ENCODE peak calls at places on chromosomes 3 and 15, in four cellular contexts. K is esophagus squamous epithelium, Y is upper lobe of right lung, V is stomach. X is an unnamed sample. For H3K4me1 and H3K27me3, the result is how much of the 10 kb centered on the place peaks cover.

GRCh38 chr3:115989927-115990326 is 366.6 kb downstream of the GAP43 start:
- DNase-seq in K (no peak), Y (no peak), V (no peak), X (no peak)

GRCh38 chr3:88595025-88595424 is 445.3 kb downstream of the C3orf38 start:
- DNase-seq in K (no peak), Y (no peak), V (no peak), X (no peak)

GRCh38 chr3:62793961-62794360 is 81.3 kb downstream of the CADPS start:
- DNase-seq in K (no peak), Y (no peak), V (no peak), X (no peak)

GRCh38 chr15:35437157-35437556 is 108.8 kb downstream of the DPH6 start:
- DNase-seq in K (no peak), Y (no peak), V (no peak), X (no peak)

GRCh38 chr3:43709022-43709421 is 18.3 kb downstream of the ABHD5 start:
- DNase-seq in K (no peak), Y (no peak), V (no peak), X (no peak)

GRCh38 chr3:48419597-48419996 is 10.3 kb downstream of the PLXNB1 start:
- DNase-seq in K (no peak), Y (no peak), V (no peak), X (no peak)

GRCh38 chr15:68188647-68189046 is 16.5 kb downstream of the CALML4 start:
- DNase-seq in K (no peak), Y (no peak), V (no peak), X (no peak)

GRCh38 chr15:89781055-89781454 is 4.9 kb downstream of the MESP2 start:
- DNase-seq in K (no peak), Y (no peak), V (no peak), X (no peak)

GRCh38 chr3:197809356-197810020 is 18.4 kb downstream of the LRCH3 start:
- DNase-seq in K (no peak), Y (no peak), V (no peak), X (no peak)

GRCh38 chr3:118425272-118425837 is 609.3 kb downstream of the IGSF11 start:
- DNase-seq in K (no peak), Y (no peak), V (no peak), X (no peak)

GRCh38 chr15:84910928-84911623 is 26.6 kb downstream of the SLC28A1 start:
- DNase-seq in K (no peak), Y (no peak), V (no peak), X (no peak)

GRCh38 chr3:172314616-172315015 is 133.6 kb downstream of the GHSR start:
- DNase-seq in K (no peak), Y (no peak), V (no peak), X (no peak)

GRCh38 chr3:12405432-12406272 is 78.6 kb upstream of the TSEN2 start:
- DNase-seq in K (peak), Y (peak), V (peak), X (peak)

GRCh38 chr15:62889734-62890505 is 152.6 kb upstream of the TPM1 start:
- DNase-seq in K (no peak), Y (no peak), V (no peak), X (no peak)

GRCh38 chr3:174844746-174845145 is 14.4 kb upstream of the NAALADL2 start:
- DNase-seq in K (no peak), Y (no peak), V (no peak), X (no peak)

GRCh38 chr3:121601212-121601812 is 8.1 kb downstream of the FBXO40 start:
- DNase-seq in K (no peak), Y (no peak), V (no peak), X (no peak)

GRCh38 chr3:3200632-3201212 is 21.2 kb upstream of the CRBN start:
- DNase-seq in K (no peak), Y (no peak), V (peak), X (no peak)

GRCh38 chr3:187185759-187186158 is 11.5 kb upstream of the RTP1 start:
- DNase-seq in K (no peak), Y (no peak), V (no peak), X (no peak)

GRCh38 chr3:71512000-71512399 is 71.5 kb downstream of the FOXP1 start:
- DNase-seq in K (no peak), Y (no peak), V (no peak), X (no peak)

GRCh38 chr15:101115887-101116680 is 135.8 kb downstream of the CHSY1 start:
- DNase-seq in K (no peak), Y (peak), V (no peak), X (peak)

GRCh38 chr3:126539558-126540250 is 15.7 kb downstream of the CHST13 start:
- DNase-seq in K (no peak), Y (peak), V (no peak), X (peak)

GRCh38 chr15:34436126-34436955 is 1.3 kb downstream of the GOLGA8A start:
- DNase-seq in K (no peak), Y (no peak), V (no peak), X (no peak)

GRCh38 chr3:32872487-32873382 is 54.9 kb downstream of the TRIM71 start:
- DNase-seq in K (no peak), Y (peak), V (peak), X (peak)

GRCh38 chr15:76964157-76964556 is 30.8 kb upstream of the PSTPIP1 start:
- DNase-seq in K (no peak), Y (no peak), V (no peak), X (no peak)

GRCh38 chr3:10516835-10517465 is 11.6 kb upstream of the ATP2B2 start:
- DNase-seq in K (no peak), Y (peak), V (no peak), X (no peak)

GRCh38 chr15:52208306-52208946 is 17.2 kb upstream of the GNB5 start:
- DNase-seq in K (peak), Y (no peak), V (peak), X (peak)

GRCh38 chr3:127367593-127367992 is 79.7 kb upstream of the PRR20G start:
- DNase-seq in K (no peak), Y (peak), V (no peak), X (no peak)

GRCh38 chr3:134368751-134369105 is 5.5 kb downstream of the AMOTL2 start:
- DNase-seq in K (no peak), Y (peak), V (no peak), X (no peak)

GRCh38 chr15:89429023-89429422 is 67.4 kb downstream of the RHCG start:
- DNase-seq in K (no peak), Y (no peak), V (no peak), X (no peak)

GRCh38 chr15:94252906-94253305 is 21.5 kb downstream of the MCTP2 start:
- DNase-seq in K (no peak), Y (no peak), V (no peak), X (no peak)
- H3K4me1 ChIP-seq in K (under half), Y (under half), V (under half), X (under half)

GRCh38 chr3:196634224-196634623 is 5.3 kb upstream of the NRROS start:
- DNase-seq in K (no peak), Y (no peak), V (no peak), X (no peak)

GRCh38 chr3:196632033-196632751 is 7.3 kb upstream of the NRROS start:
- DNase-seq in K (peak), Y (peak), V (peak), X (peak)

GRCh38 chr3:196631655-196632032 is 7.8 kb upstream of the NRROS start:
- DNase-seq in K (no peak), Y (no peak), V (no peak), X (no peak)

GRCh38 chr3:196634851-196635250 is 4.6 kb upstream of the NRROS start:
- DNase-seq in K (no peak), Y (no peak), V (no peak), X (no peak)

GRCh38 chr3:196633658-196634151 is 5.8 kb upstream of the NRROS start:
- DNase-seq in K (no peak), Y (no peak), V (no peak), X (no peak)
- H3K27me3 ChIP-seq in K (under half), Y (under half), V (under half), X (under half)

GRCh38 chr3:100412897-100413590 is 11.7 kb downstream of the LNP1 start:
- DNase-seq in K (no peak), Y (no peak), V (no peak), X (no peak)
- H3K4me3 ChIP-seq in K (no peak), Y (no peak), V (no peak), X (no peak)

GRCh38 chr3:170360476-170360875 is 3.0 kb downstream of the SKIL start:
- DNase-seq in K (no peak), Y (no peak), V (no peak), X (no peak)

GRCh38 chr3:170359178-170359704 is 1.7 kb downstream of the SKIL start:
- DNase-seq in K (no peak), Y (no peak), V (no peak), X (no peak)

GRCh38 chr3:170363471-170363994 is 6.0 kb downstream of the SKIL start:
- DNase-seq in K (no peak), Y (no peak), V (no peak), X (no peak)

GRCh38 chr3:170361711-170362110 is 4.2 kb downstream of the SKIL start:
- DNase-seq in K (no peak), Y (no peak), V (no peak), X (no peak)

GRCh38 chr3:170360916-170361315 is 3.4 kb downstream of the SKIL start:
- DNase-seq in K (no peak), Y (no peak), V (no peak), X (no peak)
- H3K4me1 ChIP-seq in K (half or more), Y (under half), V (half or more), X (half or more)

GRCh38 chr15:45132844-45133560 is 3.2 kb downstream of the DUOX1 start:
- DNase-seq in K (no peak), Y (no peak), V (no peak), X (no peak)

GRCh38 chr15:45133561-45133920 is 3.7 kb downstream of the DUOX1 start:
- DNase-seq in K (no peak), Y (peak), V (no peak), X (no peak)

GRCh38 chr15:45136378-45136764 is 6.6 kb downstream of the DUOX1 start:
- DNase-seq in K (no peak), Y (peak), V (no peak), X (no peak)

GRCh38 chr15:45134046-45134445 is 4.3 kb downstream of the DUOX1 start:
- DNase-seq in K (no peak), Y (peak), V (no peak), X (peak)

GRCh38 chr15:45134682-45135604 is 5.1 kb downstream of the DUOX1 start:
- DNase-seq in K (no peak), Y (peak), V (peak), X (peak)
- H3K27me3 ChIP-seq in K (half or more), Y (under half), V (half or more), X (under half)

GRCh38 chr15:56906766-56907165 is 11.7 kb upstream of the TCF12 start:
- DNase-seq in K (no peak), Y (no peak), V (no peak), X (no peak)
- H3K4me3 ChIP-seq in K (no peak), Y (no peak), V (no peak), X (no peak)

GRCh38 chr3:57161915-57162314 is 3.2 kb downstream of the IL17RD start:
- DNase-seq in K (no peak), Y (no peak), V (no peak), X (no peak)
- H3K4me1 ChIP-seq in K (half or more), Y (under half), V (under half), X (under half)

GRCh38 chr15:96393209-96393513 is 62.7 kb downstream of the NR2F2 start:
- DNase-seq in K (no peak), Y (no peak), V (no peak), X (no peak)
- H3K27me3 ChIP-seq in K (under half), Y (under half), V (under half), X (under half)

DNA sequence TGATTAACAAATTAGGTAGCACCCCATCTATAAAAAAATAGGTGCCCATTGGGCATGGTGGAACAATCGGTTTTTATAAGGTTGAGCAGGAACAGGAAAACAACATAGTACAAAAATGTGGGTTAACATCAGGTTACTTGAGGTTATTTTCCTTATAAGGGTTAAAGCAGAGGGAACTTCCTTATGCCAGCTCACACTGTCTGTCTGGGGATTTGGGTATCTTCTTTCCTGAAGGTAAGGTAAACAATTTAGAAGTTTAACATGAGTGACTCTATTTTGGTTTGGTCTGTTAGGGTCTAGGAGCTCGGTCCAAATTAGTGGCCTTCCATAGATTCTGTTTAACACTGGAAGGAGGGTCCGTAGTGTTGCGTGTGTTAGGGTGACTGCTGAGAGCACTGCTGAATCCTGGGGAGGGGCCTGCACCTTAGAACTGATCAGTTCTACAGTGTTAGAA is 14.7 kb downstream of the CHD2 start:
- DNase-seq in K (no peak), Y (no peak), V (no peak), X (no peak)
- H3K4me3 ChIP-seq in K (no peak), Y (peak), V (peak), X (no peak)

GRCh38 chr3:184663756-184664155 is 48.1 kb downstream of the MAGEF1 start:
- DNase-seq in K (no peak), Y (no peak), V (no peak), X (no peak)
- H3K4me1 ChIP-seq in K (under half), Y (under half), V (under half), X (under half)

X was measured in lower lobe of right lung.